ENCODE peak calls at places on chromosome 1, in eight cellular contexts. One of them, this sample, is unnamed.

GRCh38 chr1:113253187-113253966 is 136.9 kb upstream of the MAGI3 start:
- DNase-seq in fibroblast of mammary gland: no peak
- DNase-seq in stomach: no peak
- DNase-seq in fibroblast of pulmonary artery: no peak
- DNase-seq in lower lobe of right lung: no peak
- DNase-seq in CD8-positive, alpha-beta T cell: no peak
- DNase-seq in CD14-positive monocyte: no peak
- DNase-seq in kidney: no peak
- DNase-seq in this sample: no peak

GRCh38 chr1:55244476-55245109 is 29.4 kb upstream of the USP24 start:
- DNase-seq in fibroblast of mammary gland: peak; percentile 55
- DNase-seq in stomach: no peak
- DNase-seq in fibroblast of pulmonary artery: peak; percentile 38
- DNase-seq in lower lobe of right lung: no peak
- DNase-seq in CD8-positive, alpha-beta T cell: no peak
- DNase-seq in CD14-positive monocyte: peak; percentile 54
- DNase-seq in kidney: no peak
- DNase-seq in this sample: no peak

GRCh38 chr1:186033744-186034345 is 299.7 kb downstream of the HMCN1 start:
- DNase-seq in fibroblast of mammary gland: peak; percentile 20
- DNase-seq in stomach: no peak
- DNase-seq in fibroblast of pulmonary artery: peak; percentile 61
- DNase-seq in lower lobe of right lung: no peak
- DNase-seq in CD8-positive, alpha-beta T cell: no peak
- DNase-seq in CD14-positive monocyte: no peak
- DNase-seq in kidney: no peak
- DNase-seq in this sample: no peak

GRCh38 chr1:113146242-113147072 is 73.5 kb downstream of the LRIG2 start:
- DNase-seq in fibroblast of mammary gland: no peak
- DNase-seq in stomach: no peak
- DNase-seq in fibroblast of pulmonary artery: peak; percentile 22
- DNase-seq in lower lobe of right lung: no peak
- DNase-seq in CD8-positive, alpha-beta T cell: no peak
- DNase-seq in CD14-positive monocyte: no peak
- DNase-seq in kidney: no peak
- DNase-seq in this sample: no peak

GRCh38 chr1:7621334-7622219 is 149.5 kb upstream of the VAMP3 start:
- DNase-seq in fibroblast of mammary gland: peak; percentile 21
- DNase-seq in stomach: no peak
- DNase-seq in fibroblast of pulmonary artery: no peak
- DNase-seq in lower lobe of right lung: peak; percentile 20
- DNase-seq in CD8-positive, alpha-beta T cell: no peak
- DNase-seq in CD14-positive monocyte: no peak
- DNase-seq in kidney: peak; percentile 91
- DNase-seq in this sample: no peak

GRCh38 chr1:202575906-202576653 is 134.2 kb downstream of the SYT2 start:
- DNase-seq in fibroblast of mammary gland: peak; percentile 46
- DNase-seq in stomach: no peak
- DNase-seq in fibroblast of pulmonary artery: peak; percentile 52
- DNase-seq in lower lobe of right lung: no peak
- DNase-seq in CD8-positive, alpha-beta T cell: no peak
- DNase-seq in CD14-positive monocyte: no peak
- DNase-seq in kidney: no peak
- DNase-seq in this sample: no peak

GRCh38 chr1:225767591-225768540 is 9.8 kb upstream of the SRP9 start:
- DNase-seq in fibroblast of mammary gland: peak; percentile 81
- DNase-seq in stomach: peak; percentile 33
- DNase-seq in fibroblast of pulmonary artery: peak; percentile 87
- DNase-seq in lower lobe of right lung: peak; percentile 68
- DNase-seq in CD8-positive, alpha-beta T cell: peak; percentile 21
- DNase-seq in CD14-positive monocyte: no peak
- DNase-seq in kidney: peak; percentile 93
- DNase-seq in this sample: no peak

GRCh38 chr1:169604781-169605560 is 18.7 kb upstream of the F5 start:
- DNase-seq in fibroblast of mammary gland: no peak
- DNase-seq in stomach: no peak
- DNase-seq in fibroblast of pulmonary artery: no peak
- DNase-seq in lower lobe of right lung: peak; percentile 80
- DNase-seq in CD8-positive, alpha-beta T cell: peak; percentile 76
- DNase-seq in CD14-positive monocyte: peak; percentile 85
- DNase-seq in kidney: no peak
- DNase-seq in this sample: no peak

GRCh38 chr1:244112046-244112445 is 61.0 kb downstream of the ZBTB18 start:
- DNase-seq in fibroblast of mammary gland: no peak
- DNase-seq in stomach: no peak
- DNase-seq in fibroblast of pulmonary artery: no peak
- DNase-seq in lower lobe of right lung: no peak
- DNase-seq in CD8-positive, alpha-beta T cell: no peak
- DNase-seq in CD14-positive monocyte: no peak
- DNase-seq in kidney: no peak
- DNase-seq in this sample: no peak

GRCh38 chr1:26327956-26328362 is 10.2 kb downstream of the CD52 start:
- DNase-seq in fibroblast of mammary gland: no peak
- DNase-seq in stomach: no peak
- DNase-seq in fibroblast of pulmonary artery: no peak
- DNase-seq in lower lobe of right lung: no peak
- DNase-seq in CD8-positive, alpha-beta T cell: no peak
- DNase-seq in CD14-positive monocyte: no peak
- DNase-seq in kidney: peak; percentile 57
- DNase-seq in this sample: no peak

GRCh38 chr1:245978915-245979314 is 528.2 kb downstream of the SMYD3 start:
- DNase-seq in fibroblast of mammary gland: peak; percentile 37
- DNase-seq in stomach: no peak
- DNase-seq in fibroblast of pulmonary artery: no peak
- DNase-seq in lower lobe of right lung: no peak
- DNase-seq in CD8-positive, alpha-beta T cell: no peak
- DNase-seq in CD14-positive monocyte: no peak
- DNase-seq in kidney: no peak
- DNase-seq in this sample: no peak

GRCh38 chr1:37553598-37553926 is 531 bp downstream of the SNIP1 start:
- DNase-seq in fibroblast of mammary gland: no peak
- DNase-seq in stomach: no peak
- DNase-seq in fibroblast of pulmonary artery: no peak
- DNase-seq in lower lobe of right lung: no peak
- DNase-seq in CD8-positive, alpha-beta T cell: no peak
- DNase-seq in CD14-positive monocyte: no peak
- DNase-seq in kidney: no peak
- DNase-seq in this sample: no peak

GRCh38 chr1:30730351-30731108 is 7.1 kb upstream of the MATN1 start:
- DNase-seq in fibroblast of mammary gland: no peak
- DNase-seq in stomach: no peak
- DNase-seq in fibroblast of pulmonary artery: no peak
- DNase-seq in lower lobe of right lung: no peak
- DNase-seq in CD8-positive, alpha-beta T cell: no peak
- DNase-seq in CD14-positive monocyte: no peak
- DNase-seq in kidney: peak; percentile 84
- DNase-seq in this sample: no peak

GRCh38 chr1:54273092-54273836 is 73.3 kb downstream of the MRPL37 start:
- DNase-seq in fibroblast of mammary gland: peak; percentile 94
- DNase-seq in stomach: peak; percentile 87
- DNase-seq in fibroblast of pulmonary artery: peak; percentile 72
- DNase-seq in lower lobe of right lung: peak; percentile 58
- DNase-seq in CD8-positive, alpha-beta T cell: no peak
- DNase-seq in CD14-positive monocyte: no peak
- DNase-seq in kidney: peak; percentile 95
- DNase-seq in this sample: peak; percentile 77

GRCh38 chr1:190759807-190760206 is 282.1 kb upstream of the BRINP3 start:
- DNase-seq in fibroblast of mammary gland: no peak
- DNase-seq in stomach: no peak
- DNase-seq in fibroblast of pulmonary artery: no peak
- DNase-seq in lower lobe of right lung: no peak
- DNase-seq in CD8-positive, alpha-beta T cell: no peak
- DNase-seq in CD14-positive monocyte: no peak
- DNase-seq in kidney: no peak
- DNase-seq in this sample: no peak

GRCh38 chr1:179310721-179311120 is 17.1 kb downstream of the SOAT1 start:
- DNase-seq in fibroblast of mammary gland: peak; percentile 98
- DNase-seq in stomach: no peak
- DNase-seq in fibroblast of pulmonary artery: peak; percentile 57
- DNase-seq in lower lobe of right lung: no peak
- DNase-seq in CD8-positive, alpha-beta T cell: no peak
- DNase-seq in CD14-positive monocyte: no peak
- DNase-seq in kidney: no peak
- DNase-seq in this sample: no peak

GRCh38 chr1:109659145-109659544 is 3.2 kb downstream of the GSTM4 start:
- DNase-seq in fibroblast of mammary gland: no peak
- DNase-seq in stomach: no peak
- DNase-seq in fibroblast of pulmonary artery: no peak
- DNase-seq in lower lobe of right lung: no peak
- DNase-seq in CD8-positive, alpha-beta T cell: no peak
- DNase-seq in CD14-positive monocyte: no peak
- DNase-seq in kidney: no peak
- DNase-seq in this sample: no peak

GRCh38 chr1:100230760-100231159 is 18.9 kb downstream of the DBT start:
- DNase-seq in fibroblast of mammary gland: no peak
- DNase-seq in stomach: no peak
- DNase-seq in fibroblast of pulmonary artery: no peak
- DNase-seq in lower lobe of right lung: no peak
- DNase-seq in CD8-positive, alpha-beta T cell: no peak
- DNase-seq in CD14-positive monocyte: no peak
- DNase-seq in kidney: no peak
- DNase-seq in this sample: no peak

GRCh38 chr1:234125283-234125682 is 220.8 kb downstream of the SLC35F3 start:
- DNase-seq in fibroblast of mammary gland: no peak
- DNase-seq in stomach: no peak
- DNase-seq in fibroblast of pulmonary artery: no peak
- DNase-seq in lower lobe of right lung: no peak
- DNase-seq in CD8-positive, alpha-beta T cell: no peak
- DNase-seq in CD14-positive monocyte: no peak
- DNase-seq in kidney: no peak
- DNase-seq in this sample: peak; percentile 75
- TF ChIP-seq CTCF in fibroblast of mammary gland: no peak
- TF ChIP-seq CTCF in stomach: no peak
- TF ChIP-seq CTCF in fibroblast of pulmonary artery: peak; percentile 1
- TF ChIP-seq CTCF in lower lobe of right lung: no peak
- TF ChIP-seq CTCF in CD8-positive, alpha-beta T cell: no peak
- TF ChIP-seq CTCF in CD14-positive monocyte: no peak
- TF ChIP-seq CTCF in kidney: peak; percentile 13
- TF ChIP-seq CTCF in this sample: peak; percentile 58

GRCh38 chr1:3417082-3417728 is 37.3 kb upstream of the ARHGEF16 start:
- DNase-seq in fibroblast of mammary gland: no peak
- DNase-seq in stomach: peak; percentile 81
- DNase-seq in fibroblast of pulmonary artery: no peak
- DNase-seq in lower lobe of right lung: no peak
- DNase-seq in CD8-positive, alpha-beta T cell: no peak
- DNase-seq in CD14-positive monocyte: no peak
- DNase-seq in kidney: no peak
- DNase-seq in this sample: no peak
- TF ChIP-seq CTCF in fibroblast of mammary gland: peak; percentile 29
- TF ChIP-seq CTCF in stomach: peak; percentile 29
- TF ChIP-seq CTCF in fibroblast of pulmonary artery: peak; percentile 22
- TF ChIP-seq CTCF in lower lobe of right lung: peak; percentile 20
- TF ChIP-seq CTCF in CD8-positive, alpha-beta T cell: no peak
- TF ChIP-seq CTCF in CD14-positive monocyte: peak; percentile 27
- TF ChIP-seq CTCF in kidney: no peak
- TF ChIP-seq CTCF in this sample: peak; percentile 78

GRCh38 chr1:161314201-161314981 is at the start of gene SDHC:
- DNase-seq in fibroblast of mammary gland: peak; percentile 86
- DNase-seq in stomach: peak; percentile 89
- DNase-seq in fibroblast of pulmonary artery: peak; percentile 94
- DNase-seq in lower lobe of right lung: peak; percentile 92
- DNase-seq in CD8-positive, alpha-beta T cell: peak; percentile 94
- DNase-seq in CD14-positive monocyte: peak; percentile 85
- DNase-seq in kidney: peak; percentile 97
- DNase-seq in this sample: peak; percentile 92
- TF ChIP-seq CTCF in fibroblast of mammary gland: peak; percentile 40
- TF ChIP-seq CTCF in stomach: no peak
- TF ChIP-seq CTCF in fibroblast of pulmonary artery: peak; percentile 54
- TF ChIP-seq CTCF in lower lobe of right lung: peak; percentile 15
- TF ChIP-seq CTCF in CD8-positive, alpha-beta T cell: peak; percentile 38
- TF ChIP-seq CTCF in CD14-positive monocyte: peak; percentile 46
- TF ChIP-seq CTCF in kidney: peak; percentile 21
- TF ChIP-seq CTCF in this sample: no peak

GRCh38 chr1:208043690-208044089 is 132.8 kb upstream of the CD34 start:
- DNase-seq in fibroblast of mammary gland: no peak
- DNase-seq in stomach: no peak
- DNase-seq in fibroblast of pulmonary artery: no peak
- DNase-seq in lower lobe of right lung: peak; percentile 70
- DNase-seq in CD8-positive, alpha-beta T cell: no peak
- DNase-seq in CD14-positive monocyte: no peak
- DNase-seq in kidney: no peak
- DNase-seq in this sample: no peak

GRCh38 chr1:208042868-208043267 is 131.9 kb upstream of the CD34 start:
- DNase-seq in fibroblast of mammary gland: no peak
- DNase-seq in stomach: no peak
- DNase-seq in fibroblast of pulmonary artery: no peak
- DNase-seq in lower lobe of right lung: no peak
- DNase-seq in CD8-positive, alpha-beta T cell: no peak
- DNase-seq in CD14-positive monocyte: no peak
- DNase-seq in kidney: no peak
- DNase-seq in this sample: no peak

GRCh38 chr1:208045410-208046252 is 134.7 kb upstream of the CD34 start:
- DNase-seq in fibroblast of mammary gland: no peak
- DNase-seq in stomach: no peak
- DNase-seq in fibroblast of pulmonary artery: no peak
- DNase-seq in lower lobe of right lung: no peak
- DNase-seq in CD8-positive, alpha-beta T cell: no peak
- DNase-seq in CD14-positive monocyte: no peak
- DNase-seq in kidney: no peak
- DNase-seq in this sample: no peak

GRCh38 chr1:208042041-208042615 is 131.2 kb upstream of the CD34 start:
- DNase-seq in fibroblast of mammary gland: no peak
- DNase-seq in stomach: no peak
- DNase-seq in fibroblast of pulmonary artery: no peak
- DNase-seq in lower lobe of right lung: no peak
- DNase-seq in CD8-positive, alpha-beta T cell: no peak
- DNase-seq in CD14-positive monocyte: no peak
- DNase-seq in kidney: no peak
- DNase-seq in this sample: no peak

DNA sequence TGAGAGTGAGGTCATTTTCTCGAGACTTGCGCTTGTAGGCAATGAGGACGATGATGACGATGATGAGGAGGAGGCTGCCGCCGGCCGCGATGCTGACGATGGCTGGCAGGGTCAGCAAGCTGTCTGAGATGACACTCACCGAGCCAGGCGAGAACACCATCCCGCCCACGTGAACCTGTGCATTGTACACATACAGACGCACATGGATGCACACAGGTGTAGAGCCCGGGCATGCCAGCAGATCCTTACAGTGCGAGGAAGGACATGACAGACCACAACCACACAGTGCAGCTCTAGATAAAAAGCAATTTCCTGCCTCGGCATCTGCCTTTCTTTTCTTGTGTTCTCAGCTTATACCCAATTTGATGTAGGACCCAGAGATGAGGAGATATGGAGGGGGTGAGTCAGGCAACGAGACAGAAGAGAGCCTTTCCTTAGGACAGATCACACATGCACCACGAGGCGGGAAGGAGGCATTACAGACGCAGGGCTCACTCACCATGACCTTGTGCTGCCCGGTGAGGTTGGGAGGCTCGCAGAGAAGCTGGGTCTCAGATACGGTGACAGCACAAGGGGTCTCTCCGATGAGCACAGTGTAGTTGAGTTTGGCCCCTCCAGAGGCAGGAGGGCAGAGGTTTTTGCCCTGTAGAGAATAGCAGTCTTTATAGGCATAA is 133.8 kb upstream of the CD34 start:
- DNase-seq in fibroblast of mammary gland: no peak
- DNase-seq in stomach: no peak
- DNase-seq in fibroblast of pulmonary artery: no peak
- DNase-seq in lower lobe of right lung: no peak
- DNase-seq in CD8-positive, alpha-beta T cell: no peak
- DNase-seq in CD14-positive monocyte: no peak
- DNase-seq in kidney: no peak
- DNase-seq in this sample: no peak
- TF ChIP-seq CTCF in fibroblast of mammary gland: no peak
- TF ChIP-seq CTCF in stomach: no peak
- TF ChIP-seq CTCF in fibroblast of pulmonary artery: no peak
- TF ChIP-seq CTCF in lower lobe of right lung: no peak
- TF ChIP-seq CTCF in CD8-positive, alpha-beta T cell: no peak
- TF ChIP-seq CTCF in CD14-positive monocyte: no peak
- TF ChIP-seq CTCF in kidney: no peak
- TF ChIP-seq CTCF in this sample: no peak

GRCh38 chr1:98556521-98557158 is 104.9 kb upstream of the SNX7 start:
- DNase-seq in fibroblast of mammary gland: peak; percentile 51
- DNase-seq in stomach: no peak
- DNase-seq in fibroblast of pulmonary artery: peak; percentile 45
- DNase-seq in lower lobe of right lung: no peak
- DNase-seq in CD8-positive, alpha-beta T cell: no peak
- DNase-seq in CD14-positive monocyte: no peak
- DNase-seq in kidney: no peak
- DNase-seq in this sample: no peak
- TF ChIP-seq CTCF in fibroblast of mammary gland: peak; percentile 60
- TF ChIP-seq CTCF in stomach: no peak
- TF ChIP-seq CTCF in fibroblast of pulmonary artery: peak; percentile 55
- TF ChIP-seq CTCF in lower lobe of right lung: peak; percentile 26
- TF ChIP-seq CTCF in CD8-positive, alpha-beta T cell: no peak
- TF ChIP-seq CTCF in CD14-positive monocyte: no peak
- TF ChIP-seq CTCF in kidney: no peak
- TF ChIP-seq CTCF in this sample: peak; percentile 77